ENCODE peak calls at places on chromosomes 6 and 20, in seven cellular contexts. O is fibroblast of pulmonary artery, B is stomach, V is WTC11, D is HepG2, H is GM10248, R is GM13976. N is an unnamed sample.

GRCh38 chr6:33392979-33393378 is 1.4 kb downstream of the KIFC1 start:
- DNase-seq in O (no peak), B (no peak), V (no peak), D (no peak), H (no peak), R (no peak), N (no peak)

GRCh38 chr6:121806116-121806515 is 370.7 kb downstream of the GJA1 start:
- DNase-seq in O (no peak), B (no peak), V (no peak), D (no peak), H (no peak), R (no peak), N (no peak)

GRCh38 chr6:170584954-170585498 is 589 bp upstream of the PDCD2 start:
- DNase-seq in O (no peak), B (peak; percentile 33), V (peak; percentile 15), D (no peak), H (no peak), R (no peak), N (no peak)

GRCh38 chr6:40244684-40245083 is 310.4 kb upstream of the MOCS1 start:
- DNase-seq in O (no peak), B (no peak), V (no peak), D (no peak), H (no peak), R (no peak), N (no peak)

GRCh38 chr6:7216941-7217621 is 95.9 kb downstream of the SSR1 start:
- DNase-seq in O (peak; percentile 15), B (no peak), V (no peak), D (no peak), H (no peak), R (no peak), N (no peak)

GRCh38 chr6:7154341-7155139 is 46.8 kb downstream of the RREB1 start:
- DNase-seq in O (no peak), B (no peak), V (no peak), D (no peak), H (no peak), R (peak; percentile 58), N (peak; percentile 53)

GRCh38 chr20:32439132-32439829 is 81.2 kb downstream of the ASXL1 start:
- DNase-seq in O (peak; percentile 55), B (no peak), V (no peak), D (no peak), H (no peak), R (no peak), N (no peak)

GRCh38 chr6:170043150-170043819 is 247.6 kb downstream of the DLL1 start:
- DNase-seq in O (no peak), B (no peak), V (no peak), D (no peak), H (no peak), R (no peak), N (no peak)

GRCh38 chr6:31175961-31176360 is 5.5 kb upstream of the POU5F1 start:
- DNase-seq in O (peak; percentile 59), B (no peak), V (no peak), D (no peak), H (no peak), R (no peak), N (no peak)

GRCh38 chr6:6825153-6825847 is 236.8 kb downstream of the LY86 start:
- DNase-seq in O (no peak), B (peak; percentile 47), V (no peak), D (no peak), H (no peak), R (no peak), N (no peak)

GRCh38 chr6:5180636-5181035 is 80.1 kb downstream of the LYRM4 start:
- DNase-seq in O (no peak), B (no peak), V (no peak), D (no peak), H (no peak), R (no peak), N (no peak)

GRCh38 chr6:35058041-35058675 is 83.0 kb downstream of the TCP11 start:
- DNase-seq in O (no peak), B (no peak), V (no peak), D (no peak), H (no peak), R (peak; percentile 18), N (no peak)

GRCh38 chr20:35599776-35600120 is 15.9 kb upstream of the SPAG4 start:
- DNase-seq in O (no peak), B (no peak), V (no peak), D (no peak), H (no peak), R (no peak), N (no peak)

GRCh38 chr20:35602851-35603495 is 12.7 kb upstream of the SPAG4 start:
- DNase-seq in O (no peak), B (no peak), V (no peak), D (no peak), H (no peak), R (no peak), N (no peak)

GRCh38 chr20:35601990-35602389 is 13.6 kb upstream of the SPAG4 start:
- DNase-seq in O (no peak), B (no peak), V (no peak), D (no peak), H (no peak), R (no peak), N (no peak)

GRCh38 chr20:35600176-35600995 is 15.2 kb upstream of the SPAG4 start:
- DNase-seq in O (no peak), B (no peak), V (peak; percentile 59), D (no peak), H (no peak), R (no peak), N (no peak)

DNA sequence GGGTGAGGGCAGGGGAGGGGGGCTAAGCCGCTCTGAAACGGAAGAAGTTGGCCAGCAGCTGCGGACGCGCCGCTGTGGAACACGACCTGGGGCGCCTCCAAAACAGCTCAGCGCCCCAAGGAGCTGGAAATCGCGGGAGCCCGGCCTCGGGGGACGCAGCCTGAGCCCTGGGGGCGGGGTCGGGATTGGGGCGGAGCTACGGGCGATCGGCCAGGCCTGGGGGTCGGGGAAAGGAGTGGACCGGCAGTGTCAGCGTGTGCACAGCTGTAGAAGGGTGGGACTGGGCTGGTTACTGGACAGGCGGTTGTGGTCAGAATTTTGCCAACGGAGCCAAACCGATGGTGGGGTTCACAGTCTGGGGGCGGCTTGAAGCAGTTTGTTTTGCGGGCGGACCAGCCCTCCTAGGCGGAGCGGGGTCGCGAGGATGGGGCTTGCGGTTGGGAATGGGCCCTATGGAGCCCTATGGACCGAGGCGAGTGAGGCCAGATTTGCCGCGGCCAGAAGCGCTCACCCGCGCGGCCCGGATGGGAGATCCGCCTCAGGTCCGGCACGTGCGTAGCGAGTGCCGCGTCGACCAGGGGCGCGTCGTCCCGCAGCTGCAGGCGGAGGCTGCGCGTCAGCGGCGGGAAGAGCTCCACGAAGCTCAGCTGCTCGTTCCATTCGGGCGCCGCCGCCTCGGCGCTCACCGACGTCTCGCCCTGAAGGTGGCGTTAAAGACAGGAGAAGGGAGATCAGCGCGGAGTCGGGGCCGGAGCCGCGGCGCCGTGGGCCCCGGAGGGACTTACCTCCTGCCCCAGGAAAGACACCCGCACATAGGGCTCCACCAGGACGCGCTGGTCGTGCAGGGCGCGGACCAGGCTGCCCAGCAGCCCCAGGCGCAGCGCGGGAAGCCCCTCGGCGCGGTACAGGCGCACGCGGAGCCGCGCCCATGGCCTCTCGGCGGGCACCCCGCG is 14.3 kb upstream of the SPAG4 start:
- DNase-seq in O (peak; percentile 76), B (peak; percentile 83), V (peak; percentile 80), D (peak; percentile 35), H (peak; percentile 84), R (peak; percentile 88), N (peak; percentile 90)
- TF ChIP-seq CTCF in O (peak; percentile 34), B (peak; percentile 11), V (no peak), D (peak; percentile 81), H (peak; percentile 81), R (peak; percentile 81), N (peak; percentile 52)

GRCh38 chr6:26552205-26552604 is 14.0 kb downstream of the HMGN4 start:
- DNase-seq in O (no peak), B (no peak), V (no peak), D (no peak), H (no peak), R (no peak), N (no peak)

GRCh38 chr6:26553264-26553738 is 15.1 kb downstream of the HMGN4 start:
- DNase-seq in O (peak; percentile 81), B (peak; percentile 72), V (peak; percentile 75), D (peak; percentile 78), H (peak; percentile 66), R (peak; percentile 66), N (peak; percentile 75)

GRCh38 chr6:26553739-26554668 is 15.8 kb downstream of the HMGN4 start:
- DNase-seq in O (peak; percentile 96), B (peak; percentile 84), V (peak; percentile 83), D (peak; percentile 81), H (no peak), R (no peak), N (peak; percentile 52)

GRCh38 chr6:26552640-26553189 is 14.5 kb downstream of the HMGN4 start:
- DNase-seq in O (no peak), B (no peak), V (no peak), D (no peak), H (no peak), R (no peak), N (no peak)

GRCh38 chr6:26550250-26550993 is 12.3 kb downstream of the HMGN4 start:
- DNase-seq in O (peak; percentile 43), B (peak; percentile 40), V (peak; percentile 90), D (peak; percentile 88), H (peak; percentile 61), R (peak; percentile 68), N (peak; percentile 59)
- TF ChIP-seq CTCF in O (no peak), B (no peak), V (no peak), D (peak; percentile 68), H (peak; percentile 9), R (peak; percentile 5), N (no peak)

GRCh38 chr6:165936660-165937059 is 231.0 kb downstream of the TBXT start:
- DNase-seq in O (no peak), B (no peak), V (no peak), D (no peak), H (no peak), R (no peak), N (no peak)
- TF ChIP-seq CTCF in O (no peak), B (no peak), V (no peak), D (no peak), H (no peak), R (no peak), N (no peak)

GRCh38 chr20:63829598-63829942 is 1.5 kb downstream of the ZBTB46 start:
- DNase-seq in O (no peak), B (no peak), V (no peak), D (no peak), H (no peak), R (no peak), N (no peak)

GRCh38 chr20:63828124-63828523 is 2.9 kb downstream of the ZBTB46 start:
- DNase-seq in O (no peak), B (no peak), V (no peak), D (no peak), H (no peak), R (no peak), N (no peak)

GRCh38 chr20:63829943-63830820 is 882 bp downstream of the ZBTB46 start:
- DNase-seq in O (no peak), B (no peak), V (peak; percentile 50), D (no peak), H (no peak), R (peak; percentile 75), N (peak; percentile 76)

GRCh38 chr20:63828545-63828944 is 2.5 kb downstream of the ZBTB46 start:
- DNase-seq in O (no peak), B (no peak), V (no peak), D (no peak), H (no peak), R (no peak), N (no peak)

DNA sequence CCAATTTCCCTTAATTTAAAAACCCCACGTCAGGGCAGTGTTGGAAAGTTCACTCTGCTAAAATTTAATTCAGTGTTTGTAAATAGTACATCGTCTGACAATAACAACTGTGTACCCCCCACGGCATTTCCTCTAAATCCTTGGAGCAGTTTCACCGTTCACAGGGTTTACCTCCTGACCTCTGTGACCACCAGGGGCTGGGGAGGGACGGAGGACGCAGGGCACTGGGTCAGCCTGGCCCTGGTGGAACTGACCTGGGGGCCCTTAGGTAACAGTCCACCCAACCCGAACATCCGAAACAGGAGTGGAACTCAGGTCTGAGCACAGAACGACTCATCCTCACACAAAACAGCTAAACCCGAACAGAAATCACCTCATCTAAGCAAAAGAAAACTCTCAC is 2.1 kb downstream of the ZBTB46 start:
- DNase-seq in O (no peak), B (no peak), V (no peak), D (no peak), H (no peak), R (no peak), N (no peak)
- TF ChIP-seq CTCF in O (no peak), B (no peak), V (no peak), D (no peak), H (no peak), R (no peak), N (no peak)

N was measured in GM20000.